ENCODE peak calls at places on chromosomes 12 and 14, in ten cellular contexts. L is NCI-H187, Z is GM20000, V is C1 segment of cervical spinal cord, Q is germinal center, D is NCI-H510A treated with DMSO at 0.1 percent for 48 hours, K is NCI-H2081, G is ACHN, W is AG09319, J is fibroblast of the aortic adventitia. I is an unnamed sample.

GRCh38 chr12:26691234-26691970 is 141.6 kb downstream of the ITPR2 start:
- DNase-seq in L (no peak), Z (no peak), V (peak), Q (no peak), D (peak), K (peak), G (peak), W (peak), J (peak), I (no peak)

GRCh38 chr12:123971770-123972447 is 722 bp downstream of the CCDC92 start:
- DNase-seq in L (no peak), Z (peak), V (peak), Q (peak), D (peak), K (peak), G (peak), W (no peak), J (no peak), I (no peak)

GRCh38 chr12:125111403-125111802 is 46.2 kb downstream of the AACS start:
- DNase-seq in L (no peak), Z (no peak), V (no peak), Q (no peak), D (no peak), K (no peak), G (no peak), W (no peak), J (peak), I (no peak)

GRCh38 chr14:61342486-61342885 is 21.1 kb downstream of the PRKCH start:
- DNase-seq in L (no peak), Z (no peak), V (no peak), Q (no peak), D (no peak), K (no peak), G (no peak), W (no peak), J (no peak), I (no peak)

GRCh38 chr12:89856431-89856830 is 147.8 kb upstream of the ATP2B1 start:
- DNase-seq in L (no peak), Z (peak), V (no peak), Q (peak), D (no peak), K (no peak), G (no peak), W (no peak), J (peak), I (peak)

GRCh38 chr14:75343914-75344313 is 65.3 kb downstream of the FOS start:
- DNase-seq in L (no peak), Z (no peak), V (no peak), Q (no peak), D (no peak), K (no peak), G (no peak), W (no peak), J (peak), I (no peak)

GRCh38 chr14:50943943-50944646 is at the start of gene PYGL:
- DNase-seq in L (no peak), Z (peak), V (peak), Q (peak), D (peak), K (peak), G (peak), W (no peak), J (peak), I (peak)

GRCh38 chr14:95323361-95323760 is 3.7 kb upstream of the CLMN start:
- DNase-seq in L (no peak), Z (no peak), V (no peak), Q (no peak), D (no peak), K (no peak), G (no peak), W (no peak), J (no peak), I (no peak)

GRCh38 chr12:31896514-31897039 is 62.6 kb upstream of the RESF1 start:
- DNase-seq in L (no peak), Z (peak), V (peak), Q (peak), D (no peak), K (no peak), G (no peak), W (no peak), J (peak), I (peak)

GRCh38 chr12:118058227-118058626 is 2.8 kb downstream of the WSB2 start:
- DNase-seq in L (no peak), Z (no peak), V (no peak), Q (no peak), D (no peak), K (no peak), G (no peak), W (no peak), J (no peak), I (no peak)

GRCh38 chr12:124398578-124399227 is 103.8 kb downstream of the RFLNA start:
- DNase-seq in L (no peak), Z (no peak), V (peak), Q (no peak), D (no peak), K (no peak), G (no peak), W (no peak), J (peak), I (no peak)

GRCh38 chr12:99745106-99745505 is 97.6 kb downstream of the GARIN6 start:
- DNase-seq in L (no peak), Z (no peak), V (no peak), Q (no peak), D (no peak), K (no peak), G (no peak), W (no peak), J (no peak), I (no peak)

GRCh38 chr14:92516966-92517350 is 3.4 kb downstream of the RIN3 start:
- DNase-seq in L (no peak), Z (no peak), V (no peak), Q (no peak), D (no peak), K (no peak), G (no peak), W (no peak), J (no peak), I (no peak)

GRCh38 chr12:67431436-67432049 is 162.4 kb downstream of the CAND1 start:
- DNase-seq in L (no peak), Z (no peak), V (no peak), Q (no peak), D (no peak), K (no peak), G (no peak), W (no peak), J (peak), I (no peak)

GRCh38 chr12:74119811-74120362 is 417.7 kb upstream of the ATXN7L3B start:
- DNase-seq in L (no peak), Z (no peak), V (no peak), Q (no peak), D (no peak), K (no peak), G (no peak), W (no peak), J (no peak), I (no peak)

GRCh38 chr12:12927211-12928079 is 24.5 kb downstream of the GPRC5D start:
- DNase-seq in L (no peak), Z (no peak), V (no peak), Q (peak), D (peak), K (peak), G (peak), W (no peak), J (no peak), I (no peak)

GRCh38 chr12:130838951-130839769 is at the start of gene STX2:
- DNase-seq in L (peak), Z (peak), V (peak), Q (peak), D (peak), K (peak), G (peak), W (peak), J (peak), I (peak)

GRCh38 chr14:35789651-35790050 is 19.4 kb downstream of the RALGAPA1 start:
- DNase-seq in L (no peak), Z (no peak), V (no peak), Q (no peak), D (no peak), K (no peak), G (peak), W (no peak), J (no peak), I (no peak)

GRCh38 chr12:107610030-107610859 is 75.4 kb upstream of the PWP1 start:
- DNase-seq in L (no peak), Z (peak), V (no peak), Q (peak), D (peak), K (peak), G (peak), W (peak), J (peak), I (peak)

GRCh38 chr14:75877884-75878283 is 103.9 kb downstream of the TGFB3 start:
- DNase-seq in L (no peak), Z (no peak), V (no peak), Q (no peak), D (no peak), K (peak), G (no peak), W (no peak), J (no peak), I (no peak)

GRCh38 chr14:104735830-104736642 is 12.0 kb downstream of the ADSS1 start:
- DNase-seq in L (no peak), Z (no peak), V (peak), Q (no peak), D (no peak), K (no peak), G (no peak), W (no peak), J (peak), I (no peak)

GRCh38 chr12:27501956-27502562 is 21.9 kb upstream of the PPFIBP1 start:
- DNase-seq in L (no peak), Z (no peak), V (no peak), Q (no peak), D (no peak), K (no peak), G (no peak), W (no peak), J (no peak), I (no peak)

GRCh38 chr14:92886337-92886736 is 36.6 kb upstream of the CHGA start:
- DNase-seq in L (peak), Z (no peak), V (no peak), Q (no peak), D (no peak), K (peak), G (no peak), W (no peak), J (no peak), I (no peak)

GRCh38 chr14:54169254-54169924 is 212.8 kb upstream of the BMP4 start:
- DNase-seq in L (no peak), Z (no peak), V (no peak), Q (no peak), D (no peak), K (no peak), G (no peak), W (no peak), J (peak), I (no peak)

GRCh38 chr12:131452444-131452860 is 258.4 kb upstream of the SFSWAP start:
- DNase-seq in L (no peak), Z (peak), V (no peak), Q (peak), D (no peak), K (no peak), G (peak), W (no peak), J (no peak), I (peak)

GRCh38 chr12:93011100-93011499 is 82.0 kb upstream of the EEA1 start:
- DNase-seq in L (no peak), Z (no peak), V (no peak), Q (no peak), D (no peak), K (no peak), G (peak), W (no peak), J (no peak), I (no peak)

GRCh38 chr14:28294834-28295440 is 471.6 kb upstream of the FOXG1 start:
- DNase-seq in L (no peak), Z (no peak), V (no peak), Q (no peak), D (no peak), K (peak), G (peak), W (no peak), J (peak), I (no peak)

GRCh38 chr14:92105845-92106094 is 612 bp downstream of the ATXN3 start:
- DNase-seq in L (no peak), Z (no peak), V (no peak), Q (peak), D (no peak), K (peak), G (no peak), W (no peak), J (no peak), I (peak)

GRCh38 chr12:41683023-41683422 is 461.7 kb downstream of the GXYLT1 start:
- DNase-seq in L (no peak), Z (no peak), V (no peak), Q (peak), D (no peak), K (no peak), G (no peak), W (no peak), J (no peak), I (no peak)

GRCh38 chr12:44858456-44858855 is 17.7 kb downstream of the NELL2 start:
- DNase-seq in L (no peak), Z (no peak), V (no peak), Q (no peak), D (no peak), K (no peak), G (no peak), W (no peak), J (no peak), I (no peak)

GRCh38 chr14:20278414-20278813 is 27.3 kb downstream of the TTC5 start:
- DNase-seq in L (no peak), Z (no peak), V (no peak), Q (no peak), D (peak), K (no peak), G (peak), W (no peak), J (peak), I (no peak)

I was measured in GM19239.